ENCODE peak calls at places on chromosomes 4 and X, in four cellular contexts. M, N, T and P are unnamed samples.

GRCh38 chr4:37733230-37733904 is 47.2 kb upstream of the RELL1 start:
- DNase-seq in T (no peak), M (no peak), N (no peak), P (no peak)

GRCh38 chr4:16804581-16804980 is 93.9 kb downstream of the LDB2 start:
- DNase-seq in N (no peak), M (no peak), T (no peak), P (no peak)

GRCh38 chrX:72018277-72019112 is 107.8 kb downstream of the NHSL2 start:
- DNase-seq in N (no peak), T (peak), M (peak), P (no peak)

GRCh38 chrX:49934148-49934547 is 11.8 kb downstream of the CLCN5 start:
- DNase-seq in T (no peak), M (no peak), N (no peak), P (no peak)

GRCh38 chr4:16212138-16212782 is 14.0 kb downstream of the TAPT1 start:
- DNase-seq in T (no peak), N (no peak), M (no peak), P (no peak)

GRCh38 chr4:70473691-70474090 is 1.7 kb downstream of the MUC7 start:
- DNase-seq in N (no peak), M (no peak), T (no peak), P (no peak)

GRCh38 chr4:726235-726787 is 20.7 kb downstream of the PCGF3 start:
- DNase-seq in M (no peak), N (no peak), T (no peak), P (no peak)

GRCh38 chrX:49176421-49177326 is 5.0 kb downstream of the PLP2 start:
- DNase-seq in T (no peak), M (no peak), N (no peak), P (no peak)

GRCh38 chrX:15755091-15755490 is 17.0 kb downstream of the CA5B start:
- DNase-seq in T (no peak), M (no peak), N (no peak), P (no peak)

GRCh38 chr4:26299254-26299882 is 21.4 kb upstream of the RBPJ start:
- DNase-seq in M (no peak), T (no peak), N (no peak), P (no peak)

GRCh38 chr4:166957451-166957850 is 276.8 kb downstream of the SPOCK3 start:
- DNase-seq in T (no peak), N (no peak), M (no peak), P (no peak)

GRCh38 chr4:145044341-145044740 is 53.7 kb downstream of the ANAPC10 start:
- DNase-seq in T (no peak), N (no peak), M (no peak), P (no peak)

GRCh38 chr4:85607624-85608023 is 132.7 kb downstream of the ARHGAP24 start:
- DNase-seq in T (no peak), M (no peak), N (no peak), P (no peak)

GRCh38 chr4:4666693-4667642 is 125.1 kb upstream of the STX18 start:
- DNase-seq in N (no peak), T (no peak), M (no peak), P (no peak)

GRCh38 chrX:155956649-155957048 is 40.8 kb upstream of the IL9R start:
- DNase-seq in M (no peak), N (no peak), T (no peak), P (no peak)

GRCh38 chrX:87468941-87469340 is 48.7 kb upstream of the KLHL4 start:
- DNase-seq in T (no peak), M (no peak), N (no peak), P (no peak)

GRCh38 chr4:76955187-76955586 is 5.6 kb downstream of the SEPTIN11 start:
- DNase-seq in N (no peak), M (peak), T (no peak), P (no peak)

GRCh38 chrX:87727615-87728014 is 210.0 kb downstream of the KLHL4 start:
- DNase-seq in T (no peak), M (no peak), N (no peak), P (no peak)

GRCh38 chrX:45623266-45623665 is 422.6 kb upstream of the DIPK2B start:
- DNase-seq in T (no peak), M (peak), N (peak), P (peak)

GRCh38 chrX:1448793-1449580 is 3.7 kb downstream of the ASMTL start:
- DNase-seq in T (no peak), M (no peak), N (no peak), P (no peak)

GRCh38 chrX:66163849-66164401 is at the start of gene HEPH:
- DNase-seq in T (no peak), M (no peak), N (peak), P (no peak)

GRCh38 chrX:103640401-103641155 is 11.8 kb downstream of the TCEAL1 start:
- DNase-seq in T (no peak), M (no peak), N (no peak), P (no peak)

GRCh38 chr4:10761903-10762302 is 77.3 kb upstream of the CLNK start:
- DNase-seq in T (no peak), N (no peak), M (no peak), P (no peak)

GRCh38 chrX:154473683-154474082 is 5.4 kb downstream of the LAGE3 start:
- DNase-seq in M (no peak), N (no peak), T (no peak), P (no peak)

GRCh38 chr4:55393461-55394320 is 2.1 kb upstream of the TMEM165 start:
- DNase-seq in N (no peak), T (no peak), M (no peak), P (no peak)

GRCh38 chr4:79201976-79202375 is 123.9 kb downstream of the NAA11 start:
- DNase-seq in T (no peak), N (no peak), M (no peak), P (peak)

GRCh38 chr4:79197275-79198009 is 128.4 kb downstream of the NAA11 start:
- DNase-seq in M (no peak), N (no peak), T (no peak), P (no peak)

DNA sequence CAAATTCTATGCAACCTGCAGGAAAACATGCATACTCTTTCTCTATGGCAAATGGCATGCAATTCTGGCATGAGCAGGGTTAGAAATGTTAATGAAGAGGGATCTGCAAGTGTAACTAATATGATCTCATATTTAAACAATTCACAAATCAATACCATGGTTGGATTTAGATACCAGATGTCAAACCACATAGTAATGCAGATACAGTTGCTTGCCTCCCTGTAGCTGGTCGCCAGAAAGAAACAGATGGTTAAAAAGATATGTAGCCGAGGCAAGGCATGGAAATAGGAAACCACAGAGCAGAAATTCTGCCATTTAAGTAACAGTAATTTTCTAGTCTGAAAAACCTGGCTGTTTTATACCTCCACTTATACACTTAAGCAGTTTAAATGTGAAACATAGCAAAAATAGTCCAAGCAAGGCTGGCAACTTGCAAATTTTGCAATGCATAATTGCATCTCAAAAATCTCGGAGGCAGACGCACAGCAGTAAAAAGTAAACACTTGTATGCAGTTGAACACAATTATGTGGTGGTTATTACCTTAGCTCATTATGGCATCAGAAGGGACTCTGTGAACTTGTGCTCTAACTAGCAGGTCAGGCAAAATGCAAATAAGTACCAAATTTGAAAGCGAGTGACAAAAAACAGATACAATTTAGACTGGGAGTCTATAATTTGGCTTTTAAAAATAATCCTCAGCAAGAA is 126.8 kb downstream of the NAA11 start:
- DNase-seq in N (no peak), M (no peak), T (no peak), P (no peak)
- TF ChIP-seq CTCF in N (no peak), M (no peak), T (no peak), P (no peak)

GRCh38 chr4:169627307-169627706 is 6.9 kb downstream of the CLCN3 start:
- DNase-seq in M (no peak), N (no peak), T (no peak), P (no peak)
- H3K4me3 ChIP-seq in M (no peak), N (no peak), T (no peak), P (no peak)

GRCh38 chrX:31294475-31294874 is 222.6 kb upstream of the FTHL17 start:
- DNase-seq in T (no peak), M (no peak), N (no peak), P (no peak)

GRCh38 chrX:31297881-31298280 is 226.0 kb upstream of the FTHL17 start:
- DNase-seq in N (no peak), T (no peak), M (no peak), P (no peak)

GRCh38 chrX:31287861-31288260 is 216.0 kb upstream of the FTHL17 start:
- DNase-seq in T (no peak), N (no peak), M (no peak), P (no peak)

GRCh38 chrX:31298881-31299280 is 227.0 kb upstream of the FTHL17 start:
- DNase-seq in N (no peak), T (no peak), M (no peak), P (peak)

GRCh38 chrX:31293409-31293808 is 221.6 kb upstream of the FTHL17 start:
- DNase-seq in T (no peak), N (no peak), M (no peak), P (no peak)
- TF ChIP-seq CTCF in T (peak), N (no peak), M (peak), P (peak)

DNA sequence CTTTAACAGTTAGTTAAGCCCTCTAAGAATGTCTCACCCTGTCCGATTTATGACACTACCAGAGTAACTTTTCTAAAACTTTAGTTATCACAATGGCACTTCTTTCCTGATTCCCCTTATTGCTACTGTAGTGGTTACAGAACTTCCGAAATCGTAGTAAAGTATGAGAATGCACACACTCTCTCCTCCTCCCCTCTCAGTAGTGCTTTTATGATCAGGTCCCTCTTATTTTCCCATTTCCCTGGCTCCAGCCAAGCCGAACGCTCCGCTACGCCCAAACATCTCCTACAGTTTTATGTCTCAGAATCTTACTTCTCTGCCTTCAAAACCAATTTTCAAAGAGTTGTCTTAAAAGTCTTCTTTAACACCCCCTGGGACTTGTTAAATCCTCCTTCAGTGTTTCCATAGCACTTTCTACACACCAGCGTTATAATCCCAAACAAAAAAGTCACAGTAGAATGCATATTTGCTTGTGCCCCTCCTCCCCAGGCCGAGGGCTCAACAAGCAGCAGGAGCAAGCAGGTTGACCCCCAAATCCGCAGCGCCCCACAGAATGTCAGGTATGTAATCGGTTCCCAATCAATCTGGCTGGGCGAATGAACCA is 671 bp downstream of the HPF1 start:
- DNase-seq in T (no peak), M (no peak), N (no peak), P (no peak)
- H3K4me3 ChIP-seq in T (peak), M (peak), N (peak), P (peak)

DNA sequence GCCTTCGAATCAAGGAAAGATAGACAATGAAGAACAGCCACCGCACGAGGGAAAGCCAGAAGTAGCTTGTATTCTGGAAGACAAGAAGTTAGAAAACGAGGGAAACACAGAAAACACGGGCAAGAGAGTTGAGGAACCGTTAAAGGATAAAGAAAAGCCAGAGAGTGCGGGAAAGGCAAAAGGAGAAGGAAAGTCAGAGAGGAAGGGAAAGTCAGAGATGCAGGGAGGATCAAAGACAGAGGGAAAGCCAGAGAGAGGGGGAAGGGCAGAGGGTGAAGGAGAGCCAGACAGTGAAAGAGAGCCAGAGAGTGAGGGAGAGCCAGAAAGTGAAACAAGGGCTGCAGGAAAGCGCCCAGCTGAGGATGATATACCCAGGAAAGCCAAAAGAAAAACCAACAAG is 1.4 kb downstream of the TCEAL2 start:
- DNase-seq in T (no peak), N (no peak), M (no peak), P (no peak)
- TF ChIP-seq CTCF in T (no peak), N (no peak), M (no peak), P (no peak)